ENCODE peak calls at places on chromosomes 16 and 17, in seven cellular contexts. N is CD4-positive, CD25-positive, alpha-beta regulatory T cell; Z is CD8-positive, alpha-beta T cell; J is stomach; W is cardiac muscle cell; T is A549; C is mucosa of descending colon. L is an unnamed sample.

GRCh38 chr16:85401917-85402766 is 211.0 kb upstream of the GSE1 start:
- DNase-seq in N (no peak), Z (no peak), J (no peak), W (no peak), T (no peak), C (peak; percentile 33), L (no peak)

GRCh38 chr16:87437911-87438610 is 45.9 kb downstream of the MAP1LC3B start:
- DNase-seq in N (no peak), Z (no peak), J (no peak), W (no peak), T (no peak), C (no peak), L (peak; percentile 51)

GRCh38 chr16:84286568-84287220 is 8.0 kb upstream of the WFDC1 start:
- DNase-seq in N (no peak), Z (no peak), J (peak; percentile 44), W (peak; percentile 32), T (no peak), C (peak; percentile 60), L (peak; percentile 16)

GRCh38 chr17:77723071-77723908 is 235.2 kb upstream of the TNRC6C start:
- DNase-seq in N (no peak), Z (no peak), J (no peak), W (no peak), T (no peak), C (no peak), L (peak; percentile 59)

GRCh38 chr16:89322381-89323119 is 105.0 kb downstream of the ZNF778 start:
- DNase-seq in N (no peak), Z (no peak), J (no peak), W (peak; percentile 91), T (peak; percentile 60), C (peak; percentile 57), L (peak; percentile 60)

GRCh38 chr17:43360376-43360738 is 38.4 kb upstream of the ARL4D start:
- DNase-seq in N (peak; percentile 86), Z (peak; percentile 48), J (peak; percentile 59), W (peak; percentile 88), T (peak; percentile 80), C (no peak), L (peak; percentile 37)

GRCh38 chr17:28008526-28008925 is 34.0 kb upstream of the NLK start:
- DNase-seq in N (no peak), Z (no peak), J (peak; percentile 46), W (peak; percentile 80), T (peak; percentile 46), C (no peak), L (peak; percentile 73)

GRCh38 chr17:48610282-48611211 is at the start of gene HOXB7:
- DNase-seq in N (peak; percentile 53), Z (peak; percentile 27), J (peak; percentile 45), W (no peak), T (peak; percentile 75), C (peak; percentile 86), L (no peak)

GRCh38 chr16:86631441-86631840 is 53.1 kb downstream of the FOXL1 start:
- DNase-seq in N (no peak), Z (no peak), J (no peak), W (no peak), T (peak; percentile 24), C (no peak), L (no peak)

GRCh38 chr16:2428051-2428786 is 1.0 kb upstream of the CCNF start:
- DNase-seq in N (no peak), Z (no peak), J (peak; percentile 40), W (peak; percentile 38), T (peak; percentile 44), C (peak; percentile 71), L (peak; percentile 32)

GRCh38 chr16:30352488-30353401 is 2.4 kb downstream of the CD2BP2 start:
- DNase-seq in N (no peak), Z (no peak), J (no peak), W (no peak), T (no peak), C (peak; percentile 38), L (no peak)

GRCh38 chr16:10833271-10833670 is 14.7 kb upstream of the TVP23A start:
- DNase-seq in N (no peak), Z (no peak), J (no peak), W (no peak), T (no peak), C (no peak), L (no peak)

GRCh38 chr16:6926762-6927161 is 405.9 kb upstream of the RBFOX1 start:
- DNase-seq in N (no peak), Z (no peak), J (no peak), W (no peak), T (no peak), C (no peak), L (no peak)

GRCh38 chr17:11805952-11806351 is 191.3 kb downstream of the ZNF18 start:
- DNase-seq in N (no peak), Z (no peak), J (no peak), W (no peak), T (no peak), C (no peak), L (no peak)

GRCh38 chr17:80774643-80775281 is 216.9 kb upstream of the CHMP6 start:
- DNase-seq in N (no peak), Z (no peak), J (no peak), W (no peak), T (no peak), C (no peak), L (no peak)

GRCh38 chr16:27383511-27384243 is 18.3 kb upstream of the IL21R start:
- DNase-seq in N (no peak), Z (no peak), J (no peak), W (no peak), T (no peak), C (peak; percentile 58), L (no peak)

GRCh38 chr16:54936086-54936978 is 5.7 kb downstream of the IRX5 start:
- DNase-seq in N (no peak), Z (no peak), J (no peak), W (peak; percentile 22), T (no peak), C (no peak), L (no peak)

GRCh38 chr17:10789694-10790271 is 14.1 kb downstream of the TMEM238L start:
- DNase-seq in N (no peak), Z (no peak), J (no peak), W (no peak), T (no peak), C (no peak), L (no peak)

GRCh38 chr17:6463616-6464445 is 19.6 kb downstream of the PIMREG start:
- DNase-seq in N (no peak), Z (no peak), J (no peak), W (no peak), T (no peak), C (peak; percentile 34), L (no peak)

GRCh38 chr16:24955975-24956731 is 59.0 kb downstream of the ARHGAP17 start:
- DNase-seq in N (no peak), Z (no peak), J (no peak), W (no peak), T (no peak), C (no peak), L (no peak)

GRCh38 chr17:1977583-1978395 is 47.3 kb downstream of the RTN4RL1 start:
- DNase-seq in N (no peak), Z (no peak), J (no peak), W (no peak), T (no peak), C (no peak), L (peak; percentile 23)

GRCh38 chr16:30820952-30821421 is 34.0 kb upstream of the ZNF629 start:
- DNase-seq in N (no peak), Z (no peak), J (no peak), W (no peak), T (no peak), C (peak; percentile 60), L (no peak)

GRCh38 chr17:20302191-20302917 is 165.0 kb downstream of the LGALS9B start:
- DNase-seq in N (no peak), Z (no peak), J (no peak), W (peak; percentile 9), T (no peak), C (no peak), L (no peak)

GRCh38 chr16:8958344-8958808 is 5.3 kb downstream of the USP7 start:
- DNase-seq in N (no peak), Z (no peak), J (no peak), W (peak; percentile 48), T (no peak), C (peak; percentile 66), L (no peak)
- H3K4me1 ChIP-seq in N (peaks cover 86% of the 10 kb centered on the region), Z (peaks cover 70% of the 10 kb centered on the region), J (peaks cover 85% of the 10 kb centered on the region), W (peaks cover 55% of the 10 kb centered on the region), T (peaks cover 58% of the 10 kb centered on the region), C (peaks cover 68% of the 10 kb centered on the region), L (peaks cover 74% of the 10 kb centered on the region)

GRCh38 chr16:63228259-63228658 is 1192.0 kb upstream of the CDH8 start:
- DNase-seq in N (no peak), Z (no peak), J (no peak), W (no peak), T (no peak), C (no peak), L (no peak)
- H3K9me3 ChIP-seq in N (peaks cover 2% of the 10 kb centered on the region), Z (no peaks in the 10 kb centered on the region), J (no peaks in the 10 kb centered on the region), W (no peaks in the 10 kb centered on the region), T (no peaks in the 10 kb centered on the region), C (no peaks in the 10 kb centered on the region), L (no peaks in the 10 kb centered on the region)

GRCh38 chr17:76137351-76138233 is 3.5 kb downstream of the FOXJ1 start:
- DNase-seq in N (no peak), Z (no peak), J (no peak), W (no peak), T (no peak), C (no peak), L (no peak)

GRCh38 chr17:76138896-76139248 is 2.2 kb downstream of the FOXJ1 start:
- DNase-seq in N (no peak), Z (no peak), J (no peak), W (no peak), T (no peak), C (no peak), L (no peak)

GRCh38 chr17:76139261-76139752 is 1.7 kb downstream of the FOXJ1 start:
- DNase-seq in N (no peak), Z (no peak), J (no peak), W (no peak), T (no peak), C (no peak), L (no peak)

GRCh38 chr17:76137026-76137350 is 4.1 kb downstream of the FOXJ1 start:
- DNase-seq in N (no peak), Z (no peak), J (no peak), W (no peak), T (no peak), C (no peak), L (no peak)

DNA sequence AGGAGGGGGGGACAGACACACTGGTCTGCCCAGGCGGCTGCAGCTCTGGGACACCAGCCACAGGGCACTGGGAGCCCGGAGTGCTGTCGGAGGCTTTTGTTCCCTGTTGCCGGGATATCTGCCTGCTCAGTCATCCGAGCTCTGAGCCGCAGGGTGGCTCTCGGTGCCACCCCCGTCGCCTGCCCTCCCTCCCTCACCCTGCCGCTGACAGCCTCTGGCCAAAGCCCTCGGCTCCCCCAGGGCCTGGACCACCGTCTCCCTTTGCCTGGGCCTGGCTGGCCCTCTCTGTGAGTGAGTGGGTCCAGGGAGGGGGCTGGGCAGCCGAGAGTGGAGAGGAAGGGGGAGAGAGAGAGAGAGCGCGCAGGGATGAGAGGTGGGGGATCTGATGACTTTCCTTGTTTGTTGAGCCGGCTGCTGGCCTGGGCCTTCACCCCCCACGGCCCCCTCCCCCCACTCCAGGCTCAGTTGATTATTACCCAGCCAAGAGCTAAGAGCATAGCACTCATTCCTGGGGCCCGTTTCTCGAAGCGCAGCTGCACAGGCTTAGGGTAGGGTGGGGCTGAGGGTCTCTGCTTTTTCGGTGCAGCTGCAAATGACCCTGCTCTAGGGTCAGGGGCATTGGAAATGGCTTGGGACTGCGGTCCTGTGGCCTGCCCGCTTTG is 2.7 kb downstream of the FOXJ1 start:
- DNase-seq in N (no peak), Z (no peak), J (no peak), W (no peak), T (peak; percentile 54), C (no peak), L (peak; percentile 93)
- H3K4me3 ChIP-seq in N (no peak overlapping the region), Z (no peak overlapping the region), J (no peak overlapping the region), W (no peak overlapping the region), T (no peak overlapping the region), C (no peak overlapping the region), L (no peak overlapping the region)

GRCh38 chr17:17366235-17366634 is 63.1 kb downstream of the NT5M start:
- DNase-seq in N (no peak), Z (no peak), J (no peak), W (no peak), T (no peak), C (no peak), L (no peak)
- H3K4me1 ChIP-seq in N (peaks cover 7% of the 10 kb centered on the region), Z (no peaks in the 10 kb centered on the region), J (no peaks in the 10 kb centered on the region), W (no peaks in the 10 kb centered on the region), T (peaks cover 5% of the 10 kb centered on the region), C (no peaks in the 10 kb centered on the region), L (peaks cover 15% of the 10 kb centered on the region)